ENCODE peak calls at places on chromosomes 11 and 22, in five cellular contexts. A, B, M, K and G are unnamed samples.

GRCh38 chr22:25762147-25762546 is 20.2 kb downstream of the MYO18B start:
- DNase-seq in A (no peak), B (no peak), M (no peak), K (no peak), G (no peak)

GRCh38 chr11:2891291-2891690 is 5.7 kb upstream of the CDKN1C start:
- DNase-seq in A (no peak), B (no peak), M (no peak), K (no peak), G (no peak)

GRCh38 chr11:19677380-19678080 is 35.1 kb upstream of the NAV2 start:
- DNase-seq in A (no peak), B (no peak), M (no peak), K (no peak), G (no peak)

GRCh38 chr22:24460418-24461089 is 33.2 kb downstream of the ADORA2A start:
- DNase-seq in A (no peak), B (no peak), M (no peak), K (no peak), G (no peak)

GRCh38 chr11:3126207-3126865 is 38.8 kb downstream of the OSBPL5 start:
- DNase-seq in A (no peak), B (no peak), M (no peak), K (no peak), G (peak; percentile 38)

GRCh38 chr11:67507242-67507890 is 596 bp downstream of the CDK2AP2 start:
- DNase-seq in A (no peak), B (peak; percentile 83), M (peak; percentile 43), K (no peak), G (no peak)

GRCh38 chr11:64713781-64714363 is 9.1 kb downstream of the NRXN2 start:
- DNase-seq in A (no peak), B (no peak), M (no peak), K (no peak), G (peak; percentile 35)

GRCh38 chr11:115377882-115378296 is 126.3 kb downstream of the CADM1 start:
- DNase-seq in A (no peak), B (no peak), M (no peak), K (no peak), G (no peak)